ENCODE peak calls at places on chromosomes 7 and 10, in five cellular contexts. One of them, this sample, is unnamed.

GRCh38 chr10:77164616-77165311 is 472.8 kb downstream of the KCNMA1 start:
- DNase-seq in body of pancreas: no peak
- DNase-seq in breast epithelium: no peak
- DNase-seq in prostate gland: no peak
- DNase-seq in IMR-90: peak; percentile 73
- DNase-seq in this sample: no peak

GRCh38 chr7:128835231-128835751 is 5.1 kb downstream of the FLNC start:
- DNase-seq in prostate gland: no peak
- DNase-seq in IMR-90: no peak
- DNase-seq in body of pancreas: no peak
- DNase-seq in breast epithelium: no peak
- DNase-seq in this sample: no peak

GRCh38 chr10:104622598-104623209 is 18.4 kb upstream of the SORCS3 start:
- DNase-seq in IMR-90: no peak
- DNase-seq in body of pancreas: no peak
- DNase-seq in prostate gland: no peak
- DNase-seq in breast epithelium: no peak
- DNase-seq in this sample: no peak

GRCh38 chr10:4532467-4532866 is 293.5 kb upstream of the AKR1E2 start:
- DNase-seq in body of pancreas: no peak
- DNase-seq in IMR-90: peak; percentile 66
- DNase-seq in breast epithelium: no peak
- DNase-seq in prostate gland: no peak
- DNase-seq in this sample: no peak

GRCh38 chr7:38820571-38820970 is 88.4 kb downstream of the VPS41 start:
- DNase-seq in body of pancreas: no peak
- DNase-seq in prostate gland: no peak
- DNase-seq in breast epithelium: no peak
- DNase-seq in IMR-90: no peak
- DNase-seq in this sample: no peak

GRCh38 chr7:128458956-128459355 is 3.3 kb downstream of the HILPDA start:
- DNase-seq in breast epithelium: no peak
- DNase-seq in body of pancreas: no peak
- DNase-seq in prostate gland: no peak
- DNase-seq in IMR-90: no peak
- DNase-seq in this sample: no peak

GRCh38 chr10:127619550-127619949 is 70.4 kb downstream of the NPS start:
- DNase-seq in IMR-90: no peak
- DNase-seq in prostate gland: no peak
- DNase-seq in breast epithelium: no peak
- DNase-seq in body of pancreas: no peak
- DNase-seq in this sample: no peak

GRCh38 chr7:97011536-97012292 is 6.4 kb downstream of the DLX6 start:
- DNase-seq in body of pancreas: no peak
- DNase-seq in IMR-90: no peak
- DNase-seq in prostate gland: no peak
- DNase-seq in breast epithelium: no peak
- DNase-seq in this sample: no peak

GRCh38 chr10:4725917-4726606 is 99.9 kb upstream of the AKR1E2 start:
- DNase-seq in prostate gland: no peak
- DNase-seq in body of pancreas: no peak
- DNase-seq in IMR-90: peak; percentile 89
- DNase-seq in breast epithelium: no peak
- DNase-seq in this sample: no peak

GRCh38 chr10:33899578-33900531 is 565.4 kb upstream of the NRP1 start:
- DNase-seq in IMR-90: peak; percentile 40
- DNase-seq in body of pancreas: no peak
- DNase-seq in prostate gland: peak; percentile 35
- DNase-seq in breast epithelium: no peak
- DNase-seq in this sample: no peak

GRCh38 chr7:82049442-82049841 is 279.6 kb upstream of the HGF start:
- DNase-seq in breast epithelium: no peak
- DNase-seq in body of pancreas: no peak
- DNase-seq in IMR-90: peak; percentile 20
- DNase-seq in prostate gland: peak; percentile 7
- DNase-seq in this sample: no peak

GRCh38 chr10:120423350-120424197 is 33.5 kb upstream of the PLPP4 start:
- DNase-seq in IMR-90: peak; percentile 13
- DNase-seq in prostate gland: peak; percentile 23
- DNase-seq in breast epithelium: no peak
- DNase-seq in body of pancreas: peak; percentile 29
- DNase-seq in this sample: peak; percentile 49
- TF ChIP-seq CTCF in IMR-90: peak; percentile 40
- TF ChIP-seq CTCF in prostate gland: peak; percentile 53
- TF ChIP-seq CTCF in breast epithelium: peak; percentile 71
- TF ChIP-seq CTCF in body of pancreas: peak; percentile 70
- TF ChIP-seq CTCF in this sample: peak; percentile 56

GRCh38 chr10:132431537-132432175 is 34.7 kb downstream of the PWWP2B start:
- DNase-seq in breast epithelium: no peak
- DNase-seq in body of pancreas: no peak
- DNase-seq in IMR-90: no peak
- DNase-seq in prostate gland: no peak
- DNase-seq in this sample: no peak
- TF ChIP-seq POLR2A in breast epithelium: no peak
- TF ChIP-seq POLR2A in body of pancreas: no peak
- TF ChIP-seq POLR2A in IMR-90: no peak
- TF ChIP-seq POLR2A in prostate gland: no peak
- TF ChIP-seq POLR2A in this sample: no peak

DNA sequence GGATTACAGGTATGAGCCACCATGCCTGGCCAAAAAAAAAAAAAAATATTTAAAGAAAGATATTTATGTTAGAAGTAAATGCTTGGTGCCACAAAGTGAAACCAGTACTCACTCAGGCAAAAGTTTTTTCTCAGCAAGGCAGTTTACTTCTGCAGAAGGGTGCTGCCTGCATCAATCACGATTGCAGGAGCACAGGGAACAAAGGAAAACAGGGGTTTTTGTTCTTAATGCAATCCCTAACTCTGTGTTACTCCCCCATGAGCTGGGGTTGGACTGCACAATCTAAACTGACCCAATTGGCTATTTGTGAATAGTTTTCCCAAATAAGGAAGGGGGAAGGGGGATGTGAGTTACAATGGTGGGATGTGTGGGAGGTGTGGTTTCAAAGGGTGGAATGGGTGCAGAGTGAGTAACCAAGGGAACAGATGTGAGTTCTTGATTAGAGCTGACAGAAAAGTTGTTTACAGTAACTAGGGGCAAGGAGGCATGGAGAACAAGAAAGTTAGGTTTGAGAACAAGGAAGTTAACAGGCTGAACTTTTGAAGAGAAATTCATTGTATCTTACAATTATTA is 255.4 kb downstream of the TYW1 start:
- DNase-seq in body of pancreas: no peak
- DNase-seq in breast epithelium: no peak
- DNase-seq in IMR-90: no peak
- DNase-seq in prostate gland: no peak
- DNase-seq in this sample: no peak
- H3K27ac ChIP-seq in body of pancreas: no peak overlapping the region
- H3K27ac ChIP-seq in breast epithelium: no peak overlapping the region
- H3K27ac ChIP-seq in IMR-90: no peak overlapping the region
- H3K27ac ChIP-seq in prostate gland: no peak overlapping the region
- H3K27ac ChIP-seq in this sample: no peak overlapping the region

DNA sequence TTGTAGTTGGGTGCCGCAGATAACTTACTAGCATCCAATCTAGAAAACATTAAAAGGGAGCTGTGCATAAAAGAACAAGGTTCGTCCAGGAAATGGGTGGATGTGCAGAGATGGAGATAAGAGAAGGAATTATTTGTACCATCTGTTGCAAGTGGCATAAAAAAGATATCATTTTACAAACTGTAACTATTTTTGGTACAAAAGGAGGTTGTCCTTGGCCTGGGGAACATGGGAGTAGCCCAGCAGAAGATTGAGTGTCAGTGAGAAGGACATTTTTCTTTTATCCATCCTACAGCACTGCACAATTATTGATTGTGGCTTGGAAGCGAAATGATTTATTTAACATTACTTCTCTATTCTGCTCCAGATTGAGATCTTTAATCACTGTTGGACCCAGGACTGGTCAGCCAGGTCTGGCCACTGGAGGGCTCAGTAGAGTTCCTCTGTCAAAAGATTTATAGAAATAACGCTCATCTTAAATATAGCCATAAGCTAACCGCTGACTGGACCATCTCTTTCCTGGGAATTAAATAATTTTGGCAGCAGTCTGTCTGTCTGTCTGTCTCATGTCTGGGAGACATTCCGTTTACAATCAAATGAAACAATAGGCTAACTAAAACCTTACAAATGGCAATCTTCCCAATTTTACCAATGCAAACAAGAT is 254.1 kb downstream of the KIAA1217 start:
- DNase-seq in breast epithelium: no peak
- DNase-seq in body of pancreas: no peak
- DNase-seq in prostate gland: no peak
- DNase-seq in IMR-90: no peak
- DNase-seq in this sample: no peak
- TF ChIP-seq CTCF in breast epithelium: no peak
- TF ChIP-seq CTCF in body of pancreas: peak; percentile 33
- TF ChIP-seq CTCF in prostate gland: no peak
- TF ChIP-seq CTCF in IMR-90: peak; percentile 22
- TF ChIP-seq CTCF in this sample: peak; percentile 25

This sample was measured in Peyer's patch.